ENCODE peak calls at places on chromosome 3, in five cellular contexts. One of them, this sample, is unnamed.

GRCh38 chr3:70753572-70753971 is 441.1 kb upstream of the MDFIC2 start:
- DNase-seq in spleen: no peak
- DNase-seq in fibroblast of mammary gland: no peak
- DNase-seq in AG04449: no peak
- DNase-seq in transverse colon: no peak
- DNase-seq in this sample: no peak

GRCh38 chr3:31714512-31714894 is 181.8 kb downstream of the STT3B start:
- DNase-seq in spleen: no peak
- DNase-seq in fibroblast of mammary gland: no peak
- DNase-seq in AG04449: no peak
- DNase-seq in transverse colon: no peak
- DNase-seq in this sample: no peak

GRCh38 chr3:124463234-124463633 is 267.0 kb upstream of the UMPS start:
- DNase-seq in spleen: no peak
- DNase-seq in fibroblast of mammary gland: no peak
- DNase-seq in AG04449: no peak
- DNase-seq in transverse colon: no peak
- DNase-seq in this sample: no peak

GRCh38 chr3:115581347-115582135 is 41.8 kb upstream of the GAP43 start:
- DNase-seq in spleen: no peak
- DNase-seq in fibroblast of mammary gland: peak
- DNase-seq in AG04449: no peak
- DNase-seq in transverse colon: no peak
- DNase-seq in this sample: no peak

GRCh38 chr3:97102641-97103040 is 288.2 kb downstream of the EPHA6 start:
- DNase-seq in spleen: no peak
- DNase-seq in fibroblast of mammary gland: no peak
- DNase-seq in AG04449: no peak
- DNase-seq in transverse colon: no peak
- DNase-seq in this sample: no peak

GRCh38 chr3:150105886-150106612 is 135.4 kb upstream of the PFN2 start:
- DNase-seq in spleen: no peak
- DNase-seq in fibroblast of mammary gland: no peak
- DNase-seq in AG04449: no peak
- DNase-seq in transverse colon: no peak
- DNase-seq in this sample: no peak

GRCh38 chr3:101936419-101937331 is 87.4 kb downstream of the NFKBIZ start:
- DNase-seq in spleen: no peak
- DNase-seq in fibroblast of mammary gland: peak
- DNase-seq in AG04449: peak
- DNase-seq in transverse colon: no peak
- DNase-seq in this sample: peak

GRCh38 chr3:193498195-193498594 is 56.5 kb downstream of the ATP13A4 start:
- DNase-seq in spleen: no peak
- DNase-seq in fibroblast of mammary gland: no peak
- DNase-seq in AG04449: no peak
- DNase-seq in transverse colon: no peak
- DNase-seq in this sample: no peak

GRCh38 chr3:179512398-179512797 is 50.3 kb upstream of the ACTL6A start:
- DNase-seq in spleen: no peak
- DNase-seq in fibroblast of mammary gland: no peak
- DNase-seq in AG04449: no peak
- DNase-seq in transverse colon: no peak
- DNase-seq in this sample: no peak

GRCh38 chr3:164806188-164806587 is 272.1 kb downstream of the SI start:
- DNase-seq in spleen: no peak
- DNase-seq in fibroblast of mammary gland: no peak
- DNase-seq in AG04449: no peak
- DNase-seq in transverse colon: no peak
- DNase-seq in this sample: no peak

GRCh38 chr3:128416578-128417150 is 50.0 kb downstream of the DNAJB8 start:
- DNase-seq in spleen: no peak
- DNase-seq in fibroblast of mammary gland: peak
- DNase-seq in AG04449: peak
- DNase-seq in transverse colon: no peak
- DNase-seq in this sample: no peak

GRCh38 chr3:12224181-12225147 is 64.4 kb upstream of the PPARG start:
- DNase-seq in spleen: no peak
- DNase-seq in fibroblast of mammary gland: peak
- DNase-seq in AG04449: no peak
- DNase-seq in transverse colon: peak
- DNase-seq in this sample: no peak

GRCh38 chr3:151395806-151396205 is 11.3 kb upstream of the P2RY12 start:
- DNase-seq in spleen: no peak
- DNase-seq in fibroblast of mammary gland: peak
- DNase-seq in AG04449: no peak
- DNase-seq in transverse colon: no peak
- DNase-seq in this sample: peak

GRCh38 chr3:123258359-123258758 is 56.6 kb downstream of the SEC22A start:
- DNase-seq in spleen: no peak
- DNase-seq in fibroblast of mammary gland: no peak
- DNase-seq in AG04449: no peak
- DNase-seq in transverse colon: no peak
- DNase-seq in this sample: no peak
- H3K4me3 ChIP-seq in spleen: no peak
- H3K4me3 ChIP-seq in fibroblast of mammary gland: no peak
- H3K4me3 ChIP-seq in AG04449: no peak
- H3K4me3 ChIP-seq in transverse colon: no peak
- H3K4me3 ChIP-seq in this sample: no peak

GRCh38 chr3:58351920-58352319 is 19.2 kb downstream of the PXK start:
- DNase-seq in spleen: no peak
- DNase-seq in fibroblast of mammary gland: no peak
- DNase-seq in AG04449: no peak
- DNase-seq in transverse colon: no peak
- DNase-seq in this sample: no peak
- TF ChIP-seq CTCF in spleen: peak
- TF ChIP-seq CTCF in fibroblast of mammary gland: no peak
- TF ChIP-seq CTCF in AG04449: no peak
- TF ChIP-seq CTCF in transverse colon: no peak
- TF ChIP-seq CTCF in this sample: no peak

GRCh38 chr3:142009029-142009428 is 132.6 kb downstream of the ATP1B3 start:
- DNase-seq in spleen: no peak
- DNase-seq in fibroblast of mammary gland: no peak
- DNase-seq in AG04449: no peak
- DNase-seq in transverse colon: no peak
- DNase-seq in this sample: no peak
- H3K4me3 ChIP-seq in spleen: no peak
- H3K4me3 ChIP-seq in fibroblast of mammary gland: no peak
- H3K4me3 ChIP-seq in AG04449: no peak
- H3K4me3 ChIP-seq in transverse colon: no peak
- H3K4me3 ChIP-seq in this sample: no peak

GRCh38 chr3:409011-409410 is 212.4 kb downstream of the CHL1 start:
- DNase-seq in spleen: no peak
- DNase-seq in fibroblast of mammary gland: no peak
- DNase-seq in AG04449: no peak
- DNase-seq in transverse colon: no peak
- DNase-seq in this sample: no peak

GRCh38 chr3:411183-411681 is 214.7 kb downstream of the CHL1 start:
- DNase-seq in spleen: no peak
- DNase-seq in fibroblast of mammary gland: no peak
- DNase-seq in AG04449: no peak
- DNase-seq in transverse colon: no peak
- DNase-seq in this sample: no peak

DNA sequence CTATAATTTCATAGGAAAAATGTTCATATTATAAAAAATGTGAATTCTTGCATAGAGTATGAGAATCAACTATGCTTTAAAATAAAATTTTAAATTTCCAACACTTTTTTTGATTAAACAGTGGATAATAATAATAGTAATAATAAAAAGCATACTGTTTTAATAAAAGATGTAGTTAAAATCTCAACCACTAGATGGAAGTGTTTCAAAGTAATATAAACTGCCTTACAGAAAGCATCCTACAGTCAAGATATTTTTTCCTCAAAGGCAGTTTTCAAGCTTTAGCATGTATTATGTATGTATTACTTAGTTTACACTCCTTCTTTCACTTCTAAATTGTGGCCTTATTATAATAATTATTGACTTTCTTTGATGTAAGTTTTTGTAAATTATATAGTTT is 217.5 kb downstream of the CHL1 start:
- DNase-seq in spleen: no peak
- DNase-seq in fibroblast of mammary gland: peak
- DNase-seq in AG04449: no peak
- DNase-seq in transverse colon: no peak
- DNase-seq in this sample: no peak
- TF ChIP-seq CTCF in spleen: peak
- TF ChIP-seq CTCF in fibroblast of mammary gland: peak
- TF ChIP-seq CTCF in AG04449: no peak
- TF ChIP-seq CTCF in transverse colon: peak
- TF ChIP-seq CTCF in this sample: no peak

GRCh38 chr3:30667250-30667585 is 60.8 kb downstream of the TGFBR2 start:
- DNase-seq in spleen: no peak
- DNase-seq in fibroblast of mammary gland: no peak
- DNase-seq in AG04449: no peak
- DNase-seq in transverse colon: no peak
- DNase-seq in this sample: no peak

GRCh38 chr3:30668051-30668609 is 61.7 kb downstream of the TGFBR2 start:
- DNase-seq in spleen: no peak
- DNase-seq in fibroblast of mammary gland: no peak
- DNase-seq in AG04449: no peak
- DNase-seq in transverse colon: no peak
- DNase-seq in this sample: no peak

GRCh38 chr3:30665539-30665938 is 59.1 kb downstream of the TGFBR2 start:
- DNase-seq in spleen: no peak
- DNase-seq in fibroblast of mammary gland: no peak
- DNase-seq in AG04449: no peak
- DNase-seq in transverse colon: no peak
- DNase-seq in this sample: no peak

GRCh38 chr3:30664884-30665283 is 58.5 kb downstream of the TGFBR2 start:
- DNase-seq in spleen: no peak
- DNase-seq in fibroblast of mammary gland: no peak
- DNase-seq in AG04449: no peak
- DNase-seq in transverse colon: no peak
- DNase-seq in this sample: no peak

GRCh38 chr3:30666564-30667249 is 60.3 kb downstream of the TGFBR2 start:
- DNase-seq in spleen: no peak
- DNase-seq in fibroblast of mammary gland: no peak
- DNase-seq in AG04449: no peak
- DNase-seq in transverse colon: no peak
- DNase-seq in this sample: no peak
- H3K4me3 ChIP-seq in spleen: no peak
- H3K4me3 ChIP-seq in fibroblast of mammary gland: no peak
- H3K4me3 ChIP-seq in AG04449: no peak
- H3K4me3 ChIP-seq in transverse colon: no peak
- H3K4me3 ChIP-seq in this sample: no peak

GRCh38 chr3:11195201-11195600 is 40.9 kb downstream of the HRH1 start:
- DNase-seq in spleen: no peak
- DNase-seq in fibroblast of mammary gland: no peak
- DNase-seq in AG04449: no peak
- DNase-seq in transverse colon: no peak
- DNase-seq in this sample: no peak
- TF ChIP-seq CTCF in spleen: no peak
- TF ChIP-seq CTCF in fibroblast of mammary gland: no peak
- TF ChIP-seq CTCF in AG04449: no peak
- TF ChIP-seq CTCF in transverse colon: no peak
- TF ChIP-seq CTCF in this sample: no peak

GRCh38 chr3:157305392-157305791 is 131.3 kb upstream of the PTX3 start:
- DNase-seq in spleen: no peak
- DNase-seq in fibroblast of mammary gland: no peak
- DNase-seq in AG04449: no peak
- DNase-seq in transverse colon: no peak
- DNase-seq in this sample: no peak

GRCh38 chr3:157313186-157313585 is 123.5 kb upstream of the PTX3 start:
- DNase-seq in spleen: no peak
- DNase-seq in fibroblast of mammary gland: no peak
- DNase-seq in AG04449: no peak
- DNase-seq in transverse colon: no peak
- DNase-seq in this sample: no peak

GRCh38 chr3:157312366-157312745 is 124.3 kb upstream of the PTX3 start:
- DNase-seq in spleen: no peak
- DNase-seq in fibroblast of mammary gland: no peak
- DNase-seq in AG04449: no peak
- DNase-seq in transverse colon: no peak
- DNase-seq in this sample: no peak

GRCh38 chr3:157311633-157312365 is 124.9 kb upstream of the PTX3 start:
- DNase-seq in spleen: no peak
- DNase-seq in fibroblast of mammary gland: peak
- DNase-seq in AG04449: peak
- DNase-seq in transverse colon: no peak
- DNase-seq in this sample: peak

GRCh38 chr3:157310329-157311065 is 126.2 kb upstream of the PTX3 start:
- DNase-seq in spleen: no peak
- DNase-seq in fibroblast of mammary gland: no peak
- DNase-seq in AG04449: no peak
- DNase-seq in transverse colon: no peak
- DNase-seq in this sample: no peak
- H3K4me3 ChIP-seq in spleen: no peak
- H3K4me3 ChIP-seq in fibroblast of mammary gland: no peak
- H3K4me3 ChIP-seq in AG04449: no peak
- H3K4me3 ChIP-seq in transverse colon: no peak
- H3K4me3 ChIP-seq in this sample: no peak

DNA sequence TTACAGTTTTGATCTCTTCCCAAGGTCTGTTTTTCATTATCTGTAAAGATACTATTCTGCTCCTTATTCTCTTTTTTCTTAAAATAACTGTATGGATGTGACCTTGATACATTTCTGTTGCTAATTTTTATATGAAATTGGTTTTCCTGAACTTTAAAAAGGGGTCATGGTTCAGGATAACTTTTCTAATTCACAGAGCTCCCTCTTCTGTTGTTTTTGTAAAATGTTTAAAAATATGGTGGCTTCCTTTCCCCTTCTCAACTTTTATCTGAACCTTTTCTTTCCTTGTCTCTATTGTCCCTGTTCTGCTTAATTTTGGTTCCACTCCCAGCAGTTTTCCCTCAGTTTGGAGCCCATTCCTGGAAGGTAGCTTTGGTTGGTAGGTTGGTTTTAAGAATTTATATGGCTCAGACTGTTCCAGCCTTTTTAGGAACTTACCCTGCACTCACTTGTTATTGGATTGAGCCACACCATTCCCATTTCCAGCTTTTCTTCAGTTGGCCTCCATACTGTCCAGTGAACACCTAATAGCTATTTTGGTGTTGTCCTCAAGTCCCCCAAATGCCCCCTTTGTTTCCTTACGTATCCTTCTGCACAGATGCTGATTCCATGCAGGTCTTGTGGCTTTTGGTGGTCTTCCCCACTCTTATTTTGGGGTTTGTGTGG is 70.3 kb downstream of the SLMAP start:
- DNase-seq in spleen: no peak
- DNase-seq in fibroblast of mammary gland: peak
- DNase-seq in AG04449: no peak
- DNase-seq in transverse colon: no peak
- DNase-seq in this sample: no peak
- TF ChIP-seq CTCF in spleen: peak
- TF ChIP-seq CTCF in fibroblast of mammary gland: peak
- TF ChIP-seq CTCF in AG04449: no peak
- TF ChIP-seq CTCF in transverse colon: no peak
- TF ChIP-seq CTCF in this sample: no peak

This sample was measured in HFF-Myc.